ENCODE peak calls at places on chromosomes 2 and 18, in six cellular contexts. Q is astrocyte of the spinal cord; N is activated CD8-positive, alpha-beta memory T cell treated with anti-CD3 and anti-CD28 coated beads for 48 hours; L is body of pancreas; Y is RCC 7860; H is NAMALWA. S is an unnamed sample.
A peak's percentile ranks its signal among the peaks of the same experiment; 100 is the strongest.

GRCh38 chr2:191631754-191632153 is 46.2 kb upstream of the NABP1 start:
- DNase-seq in Q (peak; percentile 29), N (no peak), L (peak; percentile 39), Y (no peak), H (no peak), S (no peak)

GRCh38 chr2:135072125-135072997 is 20.3 kb downstream of the RAB3GAP1 start:
- DNase-seq in Q (peak; percentile 44), N (no peak), L (no peak), Y (peak; percentile 29), H (peak; percentile 25), S (no peak)

GRCh38 chr2:212618636-212619035 is 80.0 kb upstream of the ERBB4 start:
- DNase-seq in Q (no peak), N (no peak), L (no peak), Y (no peak), H (no peak), S (no peak)

GRCh38 chr2:186927867-186928191 is 78.9 kb upstream of the ZSWIM2 start:
- DNase-seq in Q (no peak), N (no peak), L (no peak), Y (no peak), H (no peak), S (no peak)

GRCh38 chr18:79523221-79523737 is 127.5 kb downstream of the NFATC1 start:
- DNase-seq in Q (no peak), N (peak; percentile 27), L (no peak), Y (no peak), H (peak; percentile 62), S (no peak)

GRCh38 chr2:9745153-9745899 is 97.9 kb upstream of the TAF1B start:
- DNase-seq in Q (no peak), N (no peak), L (no peak), Y (no peak), H (no peak), S (no peak)

GRCh38 chr2:143700865-143701264 is 571.6 kb downstream of the ARHGAP15 start:
- DNase-seq in Q (peak; percentile 69), N (no peak), L (no peak), Y (no peak), H (no peak), S (no peak)

GRCh38 chr2:41160439-41160838 is 708.5 kb upstream of the SLC8A1 start:
- DNase-seq in Q (no peak), N (no peak), L (no peak), Y (no peak), H (no peak), S (no peak)

GRCh38 chr2:215973954-215974699 is 39.2 kb downstream of the MREG start:
- DNase-seq in Q (no peak), N (no peak), L (no peak), Y (no peak), H (no peak), S (no peak)

GRCh38 chr2:860259-860855 is 90.3 kb upstream of the SNTG2 start:
- DNase-seq in Q (no peak), N (no peak), L (no peak), Y (no peak), H (no peak), S (no peak)

GRCh38 chr2:172094319-172095145 is 8.2 kb downstream of the DLX2 start:
- DNase-seq in Q (no peak), N (no peak), L (no peak), Y (peak; percentile 28), H (no peak), S (no peak)

GRCh38 chr2:168254158-168254935 is 7.0 kb upstream of the STK39 start:
- DNase-seq in Q (no peak), N (no peak), L (no peak), Y (no peak), H (peak; percentile 15), S (no peak)

GRCh38 chr18:22856870-22857269 is 76.3 kb upstream of the RBBP8 start:
- DNase-seq in Q (no peak), N (no peak), L (no peak), Y (no peak), H (no peak), S (peak; percentile 8)

GRCh38 chr2:9967053-9967775 is 15.7 kb downstream of the GRHL1 start:
- DNase-seq in Q (no peak), N (no peak), L (no peak), Y (no peak), H (peak; percentile 83), S (no peak)

GRCh38 chr18:80086281-80086680 is 22.8 kb upstream of the ADNP2 start:
- DNase-seq in Q (no peak), N (no peak), L (no peak), Y (no peak), H (no peak), S (no peak)

GRCh38 chr18:45569566-45569965 is 45.7 kb upstream of the SLC14A2 start:
- DNase-seq in Q (no peak), N (no peak), L (no peak), Y (no peak), H (no peak), S (no peak)

GRCh38 chr18:45541421-45541820 is 73.9 kb upstream of the SLC14A2 start:
- DNase-seq in Q (no peak), N (no peak), L (no peak), Y (no peak), H (no peak), S (no peak)

GRCh38 chr2:126722081-126722480 is 66.1 kb downstream of the GYPC start:
- DNase-seq in Q (no peak), N (no peak), L (no peak), Y (no peak), H (no peak), S (no peak)

GRCh38 chr2:121258066-121258465 is 26.9 kb downstream of the TFCP2L1 start:
- DNase-seq in Q (no peak), N (no peak), L (no peak), Y (no peak), H (no peak), S (peak; percentile 3)

GRCh38 chr2:29260151-29260772 is 145.0 kb downstream of the CLIP4 start:
- DNase-seq in Q (peak; percentile 72), N (no peak), L (no peak), Y (no peak), H (no peak), S (no peak)

GRCh38 chr2:219045937-219046550 is 4.7 kb upstream of the CFAP65 start:
- DNase-seq in Q (peak; percentile 35), N (no peak), L (no peak), Y (no peak), H (peak; percentile 25), S (peak; percentile 30)

GRCh38 chr2:152405206-152406118 is 70.5 kb downstream of the FMNL2 start:
- DNase-seq in Q (no peak), N (no peak), L (peak; percentile 63), Y (peak; percentile 77), H (no peak), S (no peak)

GRCh38 chr2:21746499-21746898 is 622.7 kb downstream of the TDRD15 start:
- DNase-seq in Q (no peak), N (no peak), L (no peak), Y (no peak), H (no peak), S (no peak)

GRCh38 chr2:112029164-112029563 is 25.9 kb upstream of the TMEM87B start:
- DNase-seq in Q (no peak), N (no peak), L (no peak), Y (no peak), H (no peak), S (no peak)

GRCh38 chr2:164697688-164698290 is 76.5 kb upstream of the GRB14 start:
- DNase-seq in Q (peak; percentile 15), N (no peak), L (no peak), Y (peak; percentile 41), H (peak; percentile 51), S (no peak)

GRCh38 chr18:3388323-3388722 is 61.6 kb upstream of the TGIF1 start:
- DNase-seq in Q (no peak), N (no peak), L (no peak), Y (no peak), H (no peak), S (no peak)

GRCh38 chr2:72762276-72762675 is 63.6 kb downstream of the EXOC6B start:
- DNase-seq in Q (no peak), N (no peak), L (no peak), Y (no peak), H (no peak), S (no peak)

GRCh38 chr2:100786297-100786658 is 33.7 kb upstream of the NPAS2 start:
- DNase-seq in Q (peak; percentile 91), N (no peak), L (peak; percentile 40), Y (peak; percentile 87), H (no peak), S (peak; percentile 90)

GRCh38 chr2:54206596-54206995 is 49.4 kb downstream of the TSPYL6 start:
- DNase-seq in Q (peak; percentile 64), N (no peak), L (no peak), Y (no peak), H (peak; percentile 69), S (no peak)

GRCh38 chr18:28711096-28711495 is 534.2 kb upstream of the CDH2 start:
- DNase-seq in Q (no peak), N (no peak), L (no peak), Y (no peak), H (no peak), S (no peak)

GRCh38 chr18:29873211-29873610 is 1169.3 kb downstream of the DSC3 start:
- DNase-seq in Q (no peak), N (no peak), L (no peak), Y (no peak), H (no peak), S (no peak)

GRCh38 chr18:48409591-48410094 is 460 bp upstream of the ZBTB7C start:
- DNase-seq in Q (no peak), N (no peak), L (no peak), Y (no peak), H (no peak), S (peak; percentile 87)

GRCh38 chr18:38884050-38884449 is 1318.5 kb upstream of the CELF4 start:
- DNase-seq in Q (no peak), N (no peak), L (no peak), Y (no peak), H (no peak), S (no peak)

GRCh38 chr2:212254331-212254730 is 284.3 kb downstream of the ERBB4 start:
- DNase-seq in Q (no peak), N (no peak), L (no peak), Y (no peak), H (no peak), S (no peak)

GRCh38 chr18:79411614-79412526 is 16.1 kb downstream of the NFATC1 start:
- DNase-seq in Q (no peak), N (no peak), L (no peak), Y (no peak), H (no peak), S (no peak)